ENCODE peak calls at places on chromosomes 4 and X, in eight cellular contexts. One of them, this sample, is unnamed. For H3K4me1 and H3K27me3, the result is how much of the 10 kb centered on the place peaks cover.

GRCh38 chr4:154911608-154912098 is 130.6 kb downstream of the RBM46 start:
- DNase-seq in GM23248: no peak
- DNase-seq in HCT116: no peak
- DNase-seq in pancreas: no peak
- DNase-seq in ovary: no peak
- DNase-seq in lower lobe of right lung: no peak
- DNase-seq in left lung: no peak
- DNase-seq in iPS DF 6.9: no peak
- DNase-seq in this sample: no peak

GRCh38 chr4:156781852-156782251 is 189.7 kb downstream of the PDGFC start:
- DNase-seq in lower lobe of right lung: no peak
- DNase-seq in GM23248: peak
- DNase-seq in iPS DF 6.9: no peak
- DNase-seq in ovary: no peak
- DNase-seq in pancreas: no peak
- DNase-seq in HCT116: peak
- DNase-seq in left lung: no peak
- DNase-seq in this sample: no peak

GRCh38 chrX:56728752-56729151 is 291 bp upstream of the NBDY start:
- DNase-seq in pancreas: no peak
- DNase-seq in ovary: no peak
- DNase-seq in left lung: no peak
- DNase-seq in HCT116: no peak
- DNase-seq in iPS DF 6.9: no peak
- DNase-seq in lower lobe of right lung: no peak
- DNase-seq in GM23248: peak
- DNase-seq in this sample: no peak

GRCh38 chrX:98191003-98191402 is 1307.3 kb downstream of the RPA4 start:
- DNase-seq in lower lobe of right lung: no peak
- DNase-seq in pancreas: no peak
- DNase-seq in HCT116: no peak
- DNase-seq in iPS DF 6.9: no peak
- DNase-seq in ovary: no peak
- DNase-seq in GM23248: no peak
- DNase-seq in left lung: no peak
- DNase-seq in this sample: no peak

GRCh38 chr4:100497729-100498250 is 20.0 kb downstream of the EMCN start:
- DNase-seq in iPS DF 6.9: no peak
- DNase-seq in lower lobe of right lung: no peak
- DNase-seq in pancreas: no peak
- DNase-seq in HCT116: no peak
- DNase-seq in left lung: no peak
- DNase-seq in GM23248: peak
- DNase-seq in ovary: no peak
- DNase-seq in this sample: no peak

GRCh38 chr4:99617374-99617773 is 40.3 kb downstream of the C4orf54 start:
- DNase-seq in HCT116: no peak
- DNase-seq in lower lobe of right lung: no peak
- DNase-seq in iPS DF 6.9: no peak
- DNase-seq in pancreas: no peak
- DNase-seq in ovary: no peak
- DNase-seq in left lung: no peak
- DNase-seq in GM23248: peak
- DNase-seq in this sample: no peak

GRCh38 chr4:10762541-10762940 is 78.0 kb upstream of the CLNK start:
- DNase-seq in HCT116: no peak
- DNase-seq in lower lobe of right lung: no peak
- DNase-seq in left lung: no peak
- DNase-seq in GM23248: peak
- DNase-seq in pancreas: no peak
- DNase-seq in ovary: no peak
- DNase-seq in iPS DF 6.9: no peak
- DNase-seq in this sample: no peak

GRCh38 chr4:87896020-87896621 is 63.4 kb downstream of the MEPE start:
- DNase-seq in iPS DF 6.9: no peak
- DNase-seq in ovary: no peak
- DNase-seq in lower lobe of right lung: peak
- DNase-seq in GM23248: peak
- DNase-seq in left lung: no peak
- DNase-seq in pancreas: no peak
- DNase-seq in HCT116: peak
- DNase-seq in this sample: no peak

GRCh38 chr4:145816091-145816490 is 122.5 kb downstream of the ZNF827 start:
- DNase-seq in GM23248: peak
- DNase-seq in iPS DF 6.9: no peak
- DNase-seq in left lung: no peak
- DNase-seq in ovary: no peak
- DNase-seq in lower lobe of right lung: no peak
- DNase-seq in pancreas: no peak
- DNase-seq in HCT116: no peak
- DNase-seq in this sample: no peak

GRCh38 chr4:126583509-126583908 is 1049.2 kb upstream of the INTU start:
- DNase-seq in pancreas: no peak
- DNase-seq in iPS DF 6.9: no peak
- DNase-seq in lower lobe of right lung: no peak
- DNase-seq in left lung: no peak
- DNase-seq in GM23248: peak
- DNase-seq in HCT116: peak
- DNase-seq in ovary: no peak
- DNase-seq in this sample: no peak

GRCh38 chr4:7904942-7905341 is 34.7 kb downstream of the AFAP1 start:
- DNase-seq in left lung: no peak
- DNase-seq in pancreas: no peak
- DNase-seq in lower lobe of right lung: no peak
- DNase-seq in HCT116: no peak
- DNase-seq in iPS DF 6.9: no peak
- DNase-seq in GM23248: peak
- DNase-seq in ovary: no peak
- DNase-seq in this sample: no peak

GRCh38 chrX:134990475-134991473 is at the start of gene SMIM10:
- DNase-seq in pancreas: peak
- DNase-seq in HCT116: no peak
- DNase-seq in GM23248: peak
- DNase-seq in lower lobe of right lung: peak
- DNase-seq in iPS DF 6.9: no peak
- DNase-seq in ovary: peak
- DNase-seq in left lung: peak
- DNase-seq in this sample: no peak

GRCh38 chr4:1305261-1305711 is 15.6 kb downstream of the MAEA start:
- DNase-seq in pancreas: no peak
- DNase-seq in GM23248: no peak
- DNase-seq in left lung: peak
- DNase-seq in lower lobe of right lung: peak
- DNase-seq in ovary: no peak
- DNase-seq in HCT116: peak
- DNase-seq in iPS DF 6.9: no peak
- DNase-seq in this sample: no peak

GRCh38 chr4:117831060-117831683 is 203.1 kb upstream of the NDST3 start:
- DNase-seq in ovary: no peak
- DNase-seq in iPS DF 6.9: no peak
- DNase-seq in HCT116: no peak
- DNase-seq in lower lobe of right lung: no peak
- DNase-seq in pancreas: no peak
- DNase-seq in GM23248: no peak
- DNase-seq in left lung: no peak
- DNase-seq in this sample: no peak

GRCh38 chrX:131812847-131813825 is 210.0 kb upstream of the STK26 start:
- DNase-seq in ovary: peak
- DNase-seq in GM23248: peak
- DNase-seq in iPS DF 6.9: no peak
- DNase-seq in pancreas: peak
- DNase-seq in lower lobe of right lung: no peak
- DNase-seq in left lung: no peak
- DNase-seq in HCT116: no peak
- DNase-seq in this sample: no peak

GRCh38 chrX:133892337-133892736 is 93.1 kb downstream of the GPC3 start:
- DNase-seq in GM23248: no peak
- DNase-seq in iPS DF 6.9: no peak
- DNase-seq in ovary: no peak
- DNase-seq in left lung: no peak
- DNase-seq in pancreas: no peak
- DNase-seq in HCT116: no peak
- DNase-seq in lower lobe of right lung: no peak
- DNase-seq in this sample: no peak

GRCh38 chrX:129495941-129496340 is 27.3 kb downstream of the SMARCA1 start:
- DNase-seq in GM23248: peak
- DNase-seq in ovary: no peak
- DNase-seq in left lung: no peak
- DNase-seq in pancreas: no peak
- DNase-seq in lower lobe of right lung: no peak
- DNase-seq in iPS DF 6.9: no peak
- DNase-seq in HCT116: no peak
- DNase-seq in this sample: no peak

GRCh38 chr4:64897683-64898082 is 488.4 kb upstream of the TECRL start:
- DNase-seq in iPS DF 6.9: no peak
- DNase-seq in left lung: no peak
- DNase-seq in HCT116: no peak
- DNase-seq in ovary: no peak
- DNase-seq in pancreas: no peak
- DNase-seq in GM23248: no peak
- DNase-seq in lower lobe of right lung: no peak
- DNase-seq in this sample: no peak

GRCh38 chr4:74394476-74395136 is 29.7 kb downstream of the EREG start:
- DNase-seq in HCT116: peak
- DNase-seq in left lung: no peak
- DNase-seq in pancreas: no peak
- DNase-seq in ovary: no peak
- DNase-seq in iPS DF 6.9: no peak
- DNase-seq in GM23248: peak
- DNase-seq in lower lobe of right lung: no peak
- DNase-seq in this sample: no peak

GRCh38 chr4:1187182-1187581 is 14.8 kb upstream of the SPON2 start:
- DNase-seq in iPS DF 6.9: no peak
- DNase-seq in GM23248: no peak
- DNase-seq in left lung: no peak
- DNase-seq in HCT116: no peak
- DNase-seq in ovary: no peak
- DNase-seq in pancreas: peak
- DNase-seq in lower lobe of right lung: no peak
- DNase-seq in this sample: peak

GRCh38 chr4:123037809-123038208 is 115.4 kb upstream of the NUDT6 start:
- DNase-seq in lower lobe of right lung: no peak
- DNase-seq in pancreas: no peak
- DNase-seq in iPS DF 6.9: no peak
- DNase-seq in GM23248: peak
- DNase-seq in left lung: no peak
- DNase-seq in HCT116: no peak
- DNase-seq in ovary: no peak
- DNase-seq in this sample: no peak

GRCh38 chr4:178316211-178316610 is 874.0 kb upstream of the AGA start:
- DNase-seq in pancreas: no peak
- DNase-seq in HCT116: no peak
- DNase-seq in iPS DF 6.9: no peak
- DNase-seq in ovary: no peak
- DNase-seq in lower lobe of right lung: no peak
- DNase-seq in GM23248: no peak
- DNase-seq in left lung: no peak
- DNase-seq in this sample: no peak

GRCh38 chr4:184348311-184349233 is 125.8 kb downstream of the IRF2 start:
- DNase-seq in GM23248: no peak
- DNase-seq in ovary: peak
- DNase-seq in left lung: no peak
- DNase-seq in HCT116: no peak
- DNase-seq in iPS DF 6.9: no peak
- DNase-seq in lower lobe of right lung: no peak
- DNase-seq in pancreas: peak
- DNase-seq in this sample: no peak

DNA sequence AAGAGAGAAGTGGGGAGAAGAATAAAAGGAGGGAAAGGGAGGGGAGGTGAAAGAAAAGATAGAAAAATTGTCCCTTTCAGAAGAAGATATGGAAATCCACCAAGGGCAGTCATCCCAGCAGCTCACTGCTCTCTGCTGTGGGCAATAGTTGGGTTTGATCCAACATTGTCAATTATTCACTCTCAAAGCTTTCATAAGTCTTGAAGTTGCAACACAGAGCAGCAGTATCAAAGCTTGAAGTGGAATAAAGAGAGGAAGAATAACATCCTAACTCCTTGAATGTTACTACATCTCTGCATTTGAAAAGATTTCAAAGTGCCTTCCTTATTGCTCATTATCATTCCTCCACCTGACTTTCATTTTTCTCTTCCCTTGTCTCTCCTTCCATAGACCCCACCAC is 62.3 kb upstream of the HHIP start:
- DNase-seq in iPS DF 6.9: no peak
- DNase-seq in ovary: no peak
- DNase-seq in HCT116: no peak
- DNase-seq in lower lobe of right lung: no peak
- DNase-seq in pancreas: no peak
- DNase-seq in left lung: no peak
- DNase-seq in GM23248: peak
- DNase-seq in this sample: no peak
- H3K4me1 ChIP-seq in iPS DF 6.9: under half
- H3K4me1 ChIP-seq in ovary: under half
- H3K4me1 ChIP-seq in HCT116: under half
- H3K4me1 ChIP-seq in lower lobe of right lung: under half
- H3K4me1 ChIP-seq in pancreas: under half
- H3K4me1 ChIP-seq in left lung: under half
- H3K4me1 ChIP-seq in GM23248: under half
- H3K4me1 ChIP-seq in this sample: under half

GRCh38 chr4:148834804-148835598 is 392.8 kb upstream of the NR3C2 start:
- DNase-seq in pancreas: no peak
- DNase-seq in ovary: no peak
- DNase-seq in left lung: peak
- DNase-seq in GM23248: peak
- DNase-seq in iPS DF 6.9: no peak
- DNase-seq in HCT116: no peak
- DNase-seq in lower lobe of right lung: peak
- DNase-seq in this sample: no peak
- H3K27me3 ChIP-seq in pancreas: under half
- H3K27me3 ChIP-seq in ovary: under half
- H3K27me3 ChIP-seq in left lung: under half
- H3K27me3 ChIP-seq in GM23248: under half
- H3K27me3 ChIP-seq in iPS DF 6.9: under half
- H3K27me3 ChIP-seq in HCT116: under half
- H3K27me3 ChIP-seq in lower lobe of right lung: under half
- H3K27me3 ChIP-seq in this sample: under half

DNA sequence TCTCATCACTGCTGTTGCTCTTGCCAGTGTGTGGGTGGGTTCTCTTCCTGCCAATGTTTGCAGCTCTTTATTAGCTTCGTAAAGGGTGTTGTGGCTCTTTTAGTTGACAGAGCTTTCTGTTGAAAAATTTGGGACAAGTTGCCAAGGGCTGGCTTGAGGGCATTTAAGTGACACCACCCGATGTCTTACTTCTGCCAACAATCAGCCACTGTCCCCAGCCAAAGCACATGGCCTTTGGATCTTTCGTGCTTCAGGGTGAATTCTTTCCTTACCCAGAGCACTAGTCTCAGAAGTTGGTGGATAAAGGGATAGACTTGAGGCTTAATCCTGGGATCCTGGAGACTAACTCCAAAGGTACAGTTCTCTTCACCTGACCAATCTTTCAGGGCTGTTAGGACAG is 113.6 kb downstream of the SOX3 start:
- DNase-seq in GM23248: no peak
- DNase-seq in ovary: no peak
- DNase-seq in lower lobe of right lung: no peak
- DNase-seq in HCT116: no peak
- DNase-seq in left lung: no peak
- DNase-seq in iPS DF 6.9: no peak
- DNase-seq in pancreas: no peak
- DNase-seq in this sample: no peak
- H3K27ac ChIP-seq in GM23248: no peak
- H3K27ac ChIP-seq in ovary: no peak
- H3K27ac ChIP-seq in lower lobe of right lung: no peak
- H3K27ac ChIP-seq in HCT116: no peak
- H3K27ac ChIP-seq in left lung: no peak
- H3K27ac ChIP-seq in iPS DF 6.9: no peak
- H3K27ac ChIP-seq in pancreas: no peak
- H3K27ac ChIP-seq in this sample: no peak

GRCh38 chr4:20318011-20318898 is 66.5 kb downstream of the SLIT2 start:
- DNase-seq in GM23248: peak
- DNase-seq in lower lobe of right lung: no peak
- DNase-seq in ovary: no peak
- DNase-seq in left lung: no peak
- DNase-seq in HCT116: no peak
- DNase-seq in pancreas: no peak
- DNase-seq in iPS DF 6.9: no peak
- DNase-seq in this sample: no peak
- H3K4me1 ChIP-seq in GM23248: under half
- H3K4me1 ChIP-seq in lower lobe of right lung: under half
- H3K4me1 ChIP-seq in ovary: under half
- H3K4me1 ChIP-seq in left lung: under half
- H3K4me1 ChIP-seq in HCT116: under half
- H3K4me1 ChIP-seq in pancreas: under half
- H3K4me1 ChIP-seq in iPS DF 6.9: under half
- H3K4me1 ChIP-seq in this sample: under half

This sample was measured in vagina.